ENCODE peak calls at places on chromosome 17, in ten cellular contexts. S is HAP-1; J is stimulated activated CD8-positive, alpha-beta memory T cell treated with anti-CD3 and anti-CD28 coated beads, Interleukin-4, amount 100 ng/mL, for 4 hours; Z is Daoy; P is fibroblast of lung; K is lower lobe of right lung; W is dorsolateral prefrontal cortex; B is NCI-H1105; R is HuH-7; V is NCI-H446. I is an unnamed sample.

GRCh38 chr17:65099941-65100315 is 37.2 kb upstream of the RGS9 start:
- DNase-seq in J (peak), P (peak), V (no peak), K (peak), S (no peak), B (no peak), W (no peak), R (peak), Z (peak), I (peak)

GRCh38 chr17:57552114-57552601 is 192.9 kb downstream of the CCDC182 start:
- DNase-seq in K (no peak), Z (peak), J (no peak), R (peak), S (no peak), W (no peak), B (no peak), P (peak), V (no peak), I (no peak)

GRCh38 chr17:21286771-21287702 is 2.5 kb downstream of the MAP2K3 start:
- DNase-seq in Z (no peak), K (no peak), R (no peak), B (no peak), P (no peak), W (no peak), S (no peak), J (no peak), V (no peak), I (no peak)

GRCh38 chr17:3916825-3917224 is 560 bp upstream of the P2RX1 start:
- DNase-seq in B (no peak), S (no peak), K (no peak), P (no peak), W (no peak), J (no peak), R (no peak), Z (no peak), V (no peak), I (no peak)

GRCh38 chr17:61968757-61969156 is 41.0 kb upstream of the INTS2 start:
- DNase-seq in K (no peak), V (no peak), B (no peak), R (no peak), P (no peak), W (no peak), Z (no peak), S (no peak), J (no peak), I (no peak)

GRCh38 chr17:77827461-77827968 is 131.0 kb upstream of the TNRC6C start:
- DNase-seq in J (no peak), S (no peak), K (peak), W (no peak), P (no peak), R (no peak), V (no peak), B (no peak), Z (no peak), I (peak)

GRCh38 chr17:62968445-62968923 is 2.4 kb downstream of the TANC2 start:
- DNase-seq in V (peak), S (peak), W (no peak), J (peak), K (no peak), P (peak), Z (peak), R (peak), B (peak), I (peak)

GRCh38 chr17:63699638-63700527 is at the start of gene LIMD2:
- DNase-seq in J (peak), B (peak), Z (peak), W (no peak), V (no peak), R (peak), K (peak), P (peak), S (peak), I (peak)

GRCh38 chr17:44350733-44351226 is 5.7 kb downstream of the GRN start:
- DNase-seq in V (no peak), J (peak), R (peak), Z (peak), B (peak), S (no peak), P (peak), W (peak), K (peak), I (peak)

I was measured in pancreas.